ENCODE peak calls at places on chromosome 6, in six cellular contexts. Y is H9, X is mesendoderm, I is IMR-90, N is mesenchymal stem cell, O is H1. Q is an unnamed sample.
A peak's percentile ranks its signal among the peaks of the same experiment; 100 is the strongest.

GRCh38 chr6:31900917-31901414 is 920 bp downstream of the ZBTB12 start:
- DNase-seq in Y (peak; percentile 58), X (peak; percentile 66), I (no peak), N (no peak), O (no peak), Q (no peak)

GRCh38 chr6:3442444-3443220 is 14.2 kb downstream of the SLC22A23 start:
- DNase-seq in Y (no peak), X (peak; percentile 71), I (peak; percentile 76), N (peak; percentile 67), O (no peak), Q (no peak)

GRCh38 chr6:8678466-8678865 is 243.1 kb upstream of the SLC35B3 start:
- DNase-seq in Y (no peak), X (no peak), I (no peak), N (no peak), O (no peak), Q (no peak)

GRCh38 chr6:20211941-20212391 is 303 bp downstream of the MBOAT1 start:
- DNase-seq in Y (peak; percentile 62), X (peak; percentile 71), I (no peak), N (peak; percentile 72), O (no peak), Q (no peak)

GRCh38 chr6:1035419-1035818 is 276.5 kb upstream of the FOXQ1 start:
- DNase-seq in Y (no peak), X (no peak), I (no peak), N (no peak), O (no peak), Q (no peak)

GRCh38 chr6:8859501-8859900 is 424.2 kb upstream of the SLC35B3 start:
- DNase-seq in Y (no peak), X (no peak), I (no peak), N (no peak), O (no peak), Q (no peak)

GRCh38 chr6:67501738-67502137 is 1133.3 kb upstream of the ADGRB3 start:
- DNase-seq in Y (no peak), X (no peak), I (no peak), N (peak; percentile 30), O (no peak), Q (no peak)

GRCh38 chr6:85911067-85911466 is 268.4 kb upstream of the SYNCRIP start:
- DNase-seq in Y (no peak), X (no peak), I (no peak), N (no peak), O (no peak), Q (no peak)

GRCh38 chr6:132703936-132704335 is 9.9 kb downstream of the VNN1 start:
- DNase-seq in Y (no peak), X (no peak), I (peak; percentile 19), N (peak; percentile 18), O (no peak), Q (no peak)

GRCh38 chr6:168370310-168370991 is 50.9 kb upstream of the DACT2 start:
- DNase-seq in Y (peak; percentile 85), X (peak; percentile 72), I (no peak), N (peak; percentile 7), O (peak; percentile 46), Q (peak; percentile 52)

GRCh38 chr6:119037264-119037663 is 41.2 kb downstream of the FAM184A start:
- DNase-seq in Y (no peak), X (no peak), I (no peak), N (no peak), O (no peak), Q (no peak)

GRCh38 chr6:81844686-81845085 is 92.2 kb upstream of the TENT5A start:
- DNase-seq in Y (no peak), X (no peak), I (peak; percentile 24), N (no peak), O (no peak), Q (no peak)

GRCh38 chr6:109454483-109455160 is 950 bp downstream of the MICAL1 start:
- DNase-seq in Y (no peak), X (no peak), I (peak; percentile 28), N (peak; percentile 46), O (no peak), Q (no peak)

GRCh38 chr6:1257778-1258177 is 54.1 kb upstream of the FOXQ1 start:
- DNase-seq in Y (no peak), X (no peak), I (no peak), N (no peak), O (no peak), Q (no peak)

GRCh38 chr6:133130863-133131262 is 110.3 kb upstream of the EYA4 start:
- DNase-seq in Y (no peak), X (peak; percentile 28), I (peak; percentile 66), N (no peak), O (no peak), Q (no peak)

GRCh38 chr6:89122625-89123024 is 4.8 kb upstream of the SRSF12 start:
- DNase-seq in Y (no peak), X (peak; percentile 33), I (peak; percentile 52), N (peak; percentile 47), O (no peak), Q (no peak)

GRCh38 chr6:1390805-1391511 is 1.6 kb downstream of the FOXF2 start:
- DNase-seq in Y (peak; percentile 62), X (peak; percentile 76), I (peak; percentile 63), N (no peak), O (no peak), Q (peak; percentile 27)

GRCh38 chr6:167324111-167324510 is 775 bp upstream of the TTLL2 start:
- DNase-seq in Y (no peak), X (no peak), I (no peak), N (no peak), O (no peak), Q (no peak)

GRCh38 chr6:16762265-16762546 is 946 bp upstream of the ATXN1 start:
- DNase-seq in Y (no peak), X (peak; percentile 57), I (no peak), N (peak; percentile 73), O (no peak), Q (peak; percentile 26)

GRCh38 chr6:21780144-21780543 is 186.6 kb downstream of the SOX4 start:
- DNase-seq in Y (no peak), X (no peak), I (peak; percentile 40), N (no peak), O (no peak), Q (no peak)

GRCh38 chr6:139778113-139778512 is 403.7 kb upstream of the CITED2 start:
- DNase-seq in Y (no peak), X (no peak), I (no peak), N (no peak), O (no peak), Q (no peak)

GRCh38 chr6:53300656-53301551 is 47.8 kb downstream of the ELOVL5 start:
- DNase-seq in Y (no peak), X (no peak), I (no peak), N (no peak), O (no peak), Q (no peak)

GRCh38 chr6:130625825-130626500 is 201.2 kb upstream of the SMLR1 start:
- DNase-seq in Y (no peak), X (peak; percentile 6), I (peak; percentile 44), N (peak; percentile 58), O (no peak), Q (no peak)

GRCh38 chr6:156794963-156795362 is 17.8 kb downstream of the ARID1B start:
- DNase-seq in Y (no peak), X (no peak), I (no peak), N (no peak), O (no peak), Q (no peak)

GRCh38 chr6:153503810-153504209 is 372.7 kb upstream of the RGS17 start:
- DNase-seq in Y (peak; percentile 56), X (peak; percentile 85), I (no peak), N (no peak), O (no peak), Q (no peak)

GRCh38 chr6:27066802-27067201 is 180.7 kb upstream of the PRSS16 start:
- DNase-seq in Y (no peak), X (peak; percentile 44), I (no peak), N (no peak), O (no peak), Q (no peak)

GRCh38 chr6:25448965-25449538 is 169.9 kb downstream of the CARMIL1 start:
- DNase-seq in Y (no peak), X (no peak), I (no peak), N (no peak), O (no peak), Q (no peak)
- H2BK5ac ChIP-seq in Y (no peak overlapping the region), X (no peak overlapping the region), I (no peak overlapping the region), N (no peak overlapping the region), O (peak overlapping the region; percentile 49), Q (no peak overlapping the region)

GRCh38 chr6:35216412-35216732 is 2.6 kb downstream of the SCUBE3 start:
- DNase-seq in Y (no peak), X (no peak), I (no peak), N (no peak), O (no peak), Q (no peak)
- H2BK15ac ChIP-seq in Y (no peak overlapping the region), X (no peak overlapping the region), I (no peak overlapping the region), N (no peak overlapping the region), O (no peak overlapping the region), Q (no peak overlapping the region)

DNA sequence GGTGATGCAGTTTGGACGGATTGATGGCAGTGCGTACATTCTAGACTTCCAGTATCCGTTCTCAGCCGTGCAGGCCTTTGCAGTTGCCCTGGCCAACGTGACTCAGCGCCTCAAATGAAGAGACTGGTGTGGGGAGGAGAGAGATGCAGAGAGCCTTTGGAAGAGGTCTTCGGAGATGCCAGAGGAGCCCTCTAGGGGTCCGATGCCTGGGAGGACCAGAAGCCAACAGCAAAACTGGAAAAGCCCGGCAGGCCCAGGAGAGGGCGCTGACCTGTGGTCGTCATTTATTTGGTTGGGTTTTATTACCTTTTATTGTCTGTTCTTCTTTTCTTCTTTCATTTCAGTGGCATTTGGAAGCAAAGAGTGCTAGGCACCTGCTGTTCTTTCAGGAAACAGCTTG is 53.3 kb upstream of the TMEM181 start:
- DNase-seq in Y (peak; percentile 91), X (peak; percentile 93), I (peak; percentile 7), N (peak; percentile 22), O (peak; percentile 70), Q (peak; percentile 32)
- H2BK5ac ChIP-seq in Y (no peak overlapping the region), X (no peak overlapping the region), I (no peak overlapping the region), N (no peak overlapping the region), O (no peak overlapping the region), Q (no peak overlapping the region)

GRCh38 chr6:164005312-164005711 is 590.8 kb downstream of the QKI start:
- DNase-seq in Y (no peak), X (peak; percentile 23), I (no peak), N (no peak), O (no peak), Q (no peak)

GRCh38 chr6:163998496-163998895 is 584.0 kb downstream of the QKI start:
- DNase-seq in Y (no peak), X (no peak), I (no peak), N (no peak), O (no peak), Q (no peak)

GRCh38 chr6:163996491-163996890 is 582.0 kb downstream of the QKI start:
- DNase-seq in Y (no peak), X (no peak), I (no peak), N (no peak), O (no peak), Q (no peak)

GRCh38 chr6:163994566-163994965 is 580.0 kb downstream of the QKI start:
- DNase-seq in Y (no peak), X (no peak), I (no peak), N (peak; percentile 1), O (no peak), Q (no peak)

DNA sequence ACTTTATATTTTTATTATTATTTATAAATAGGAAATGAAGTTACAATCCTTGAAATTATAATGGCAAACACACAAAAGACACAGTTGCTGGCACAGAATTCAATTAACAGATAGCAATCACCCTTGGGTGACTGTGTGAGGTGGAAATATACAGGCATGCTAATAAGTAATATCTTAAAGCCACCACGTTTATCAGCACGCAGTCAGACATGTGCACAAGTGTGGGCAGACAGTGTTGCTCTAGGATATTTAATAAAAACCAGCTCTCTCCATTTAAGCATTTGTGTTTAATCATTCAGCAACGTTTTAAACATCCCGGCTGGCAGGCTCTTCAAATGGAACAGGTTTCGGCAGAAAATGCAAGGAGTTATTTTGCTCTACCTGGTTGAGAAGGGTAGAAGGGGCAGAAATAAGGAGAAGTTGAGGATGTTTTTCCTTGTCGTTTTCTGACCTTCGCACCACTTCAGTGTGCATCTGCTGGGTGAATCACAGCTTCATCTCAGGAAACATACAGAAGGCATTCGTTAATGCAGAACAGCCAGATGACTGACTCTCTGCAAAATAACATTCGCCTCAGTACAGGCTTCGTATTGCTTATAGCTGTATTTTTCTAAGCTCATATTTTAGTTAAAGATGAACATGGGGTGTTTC is 585.1 kb downstream of the QKI start:
- DNase-seq in Y (no peak), X (no peak), I (no peak), N (no peak), O (no peak), Q (no peak)
- H2BK15ac ChIP-seq in Y (no peak overlapping the region), X (no peak overlapping the region), I (no peak overlapping the region), N (no peak overlapping the region), O (no peak overlapping the region), Q (no peak overlapping the region)